ENCODE peak calls at places on chromosomes 3 and 15, in five cellular contexts. One of them, this sample, is unnamed.

GRCh38 chr15:88258021-88258641 is 1.6 kb upstream of the NTRK3 start:
- DNase-seq in HEK293T: peak; percentile 33
- DNase-seq in H1: peak; percentile 89
- DNase-seq in HepG2: peak; percentile 8
- DNase-seq in GM12878: no peak
- DNase-seq in this sample: no peak

GRCh38 chr3:196120291-196120951 is 38.5 kb upstream of the TFRC start:
- DNase-seq in HEK293T: no peak
- DNase-seq in H1: no peak
- DNase-seq in HepG2: no peak
- DNase-seq in GM12878: no peak
- DNase-seq in this sample: no peak

GRCh38 chr15:31024330-31024729 is 32.9 kb upstream of the MTMR10 start:
- DNase-seq in HEK293T: no peak
- DNase-seq in H1: no peak
- DNase-seq in HepG2: peak; percentile 79
- DNase-seq in GM12878: no peak
- DNase-seq in this sample: peak; percentile 52

GRCh38 chr3:54951405-54951804 is 23.5 kb upstream of the LRTM1 start:
- DNase-seq in HEK293T: peak; percentile 70
- DNase-seq in H1: peak; percentile 68
- DNase-seq in HepG2: peak; percentile 3
- DNase-seq in GM12878: no peak
- DNase-seq in this sample: no peak

GRCh38 chr3:59771760-59772159 is 721.9 kb upstream of the CFAP20DC start:
- DNase-seq in HEK293T: peak; percentile 9
- DNase-seq in H1: no peak
- DNase-seq in HepG2: peak; percentile 5
- DNase-seq in GM12878: no peak
- DNase-seq in this sample: no peak

GRCh38 chr3:16181361-16181760 is 6.9 kb downstream of the GALNT15 start:
- DNase-seq in HEK293T: no peak
- DNase-seq in H1: no peak
- DNase-seq in HepG2: no peak
- DNase-seq in GM12878: no peak
- DNase-seq in this sample: no peak

GRCh38 chr3:44284949-44285348 is 43.3 kb downstream of the TOPAZ1 start:
- DNase-seq in HEK293T: no peak
- DNase-seq in H1: no peak
- DNase-seq in HepG2: no peak
- DNase-seq in GM12878: no peak
- DNase-seq in this sample: no peak

GRCh38 chr3:115095236-115095635 is 51.9 kb downstream of the ZBTB20 start:
- DNase-seq in HEK293T: no peak
- DNase-seq in H1: no peak
- DNase-seq in HepG2: no peak
- DNase-seq in GM12878: no peak
- DNase-seq in this sample: no peak

GRCh38 chr3:193757457-193757856 is 164.4 kb downstream of the OPA1 start:
- DNase-seq in HEK293T: no peak
- DNase-seq in H1: no peak
- DNase-seq in HepG2: no peak
- DNase-seq in GM12878: no peak
- DNase-seq in this sample: no peak

DNA sequence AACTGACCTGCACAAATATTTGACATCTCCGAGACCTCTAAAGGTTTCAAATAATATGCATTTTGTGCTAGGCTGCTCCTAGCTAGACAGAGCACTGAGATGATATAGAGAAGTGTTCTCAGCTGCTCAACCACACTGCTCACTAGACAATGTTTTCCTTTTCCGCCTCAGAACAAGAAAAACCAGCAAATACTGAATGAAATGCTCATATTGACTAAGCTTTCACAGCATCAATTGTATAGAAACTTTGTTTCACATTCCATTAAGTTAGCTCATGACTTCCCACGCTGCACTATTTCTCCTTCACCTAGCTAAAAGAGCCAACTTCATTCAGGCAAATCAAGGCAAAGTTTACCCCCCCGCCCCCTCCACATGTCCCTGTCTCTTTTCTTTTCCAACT is 719 bp downstream of the ZNF385D start:
- DNase-seq in HEK293T: no peak
- DNase-seq in H1: no peak
- DNase-seq in HepG2: no peak
- DNase-seq in GM12878: no peak
- DNase-seq in this sample: no peak
- TF ChIP-seq SUZ12 in HEK293T: no peak
- TF ChIP-seq SUZ12 in H1: no peak
- TF ChIP-seq SUZ12 in HepG2: no peak
- TF ChIP-seq SUZ12 in GM12878: no peak
- TF ChIP-seq SUZ12 in this sample: no peak

GRCh38 chr3:105829229-105829628 is 39.6 kb downstream of the CBLB start:
- DNase-seq in HEK293T: no peak
- DNase-seq in H1: no peak
- DNase-seq in HepG2: no peak
- DNase-seq in GM12878: no peak
- DNase-seq in this sample: no peak

GRCh38 chr3:105828703-105829102 is 40.1 kb downstream of the CBLB start:
- DNase-seq in HEK293T: no peak
- DNase-seq in H1: no peak
- DNase-seq in HepG2: no peak
- DNase-seq in GM12878: no peak
- DNase-seq in this sample: no peak

GRCh38 chr3:105829879-105830622 is 38.8 kb downstream of the CBLB start:
- DNase-seq in HEK293T: no peak
- DNase-seq in H1: no peak
- DNase-seq in HepG2: no peak
- DNase-seq in GM12878: no peak
- DNase-seq in this sample: no peak

GRCh38 chr3:105832618-105833017 is 36.2 kb downstream of the CBLB start:
- DNase-seq in HEK293T: no peak
- DNase-seq in H1: no peak
- DNase-seq in HepG2: no peak
- DNase-seq in GM12878: no peak
- DNase-seq in this sample: no peak

GRCh38 chr3:105830836-105831235 is 38.0 kb downstream of the CBLB start:
- DNase-seq in HEK293T: no peak
- DNase-seq in H1: no peak
- DNase-seq in HepG2: no peak
- DNase-seq in GM12878: no peak
- DNase-seq in this sample: no peak
- TF ChIP-seq SUZ12 in HEK293T: no peak
- TF ChIP-seq SUZ12 in H1: no peak
- TF ChIP-seq SUZ12 in HepG2: no peak
- TF ChIP-seq SUZ12 in GM12878: no peak
- TF ChIP-seq SUZ12 in this sample: no peak

GRCh38 chr3:172709776-172710708 is 825 bp downstream of the NCEH1 start:
- DNase-seq in HEK293T: peak; percentile 39
- DNase-seq in H1: peak; percentile 51
- DNase-seq in HepG2: no peak
- DNase-seq in GM12878: no peak
- DNase-seq in this sample: peak; percentile 15

GRCh38 chr3:172710709-172711456 is at the start of gene NCEH1:
- DNase-seq in HEK293T: peak; percentile 90
- DNase-seq in H1: peak; percentile 85
- DNase-seq in HepG2: peak; percentile 95
- DNase-seq in GM12878: peak; percentile 86
- DNase-seq in this sample: peak; percentile 87

GRCh38 chr3:172708905-172709775 is 1.7 kb downstream of the NCEH1 start:
- DNase-seq in HEK293T: no peak
- DNase-seq in H1: no peak
- DNase-seq in HepG2: no peak
- DNase-seq in GM12878: no peak
- DNase-seq in this sample: no peak

GRCh38 chr3:172705166-172705565 is 5.7 kb downstream of the NCEH1 start:
- DNase-seq in HEK293T: no peak
- DNase-seq in H1: no peak
- DNase-seq in HepG2: no peak
- DNase-seq in GM12878: no peak
- DNase-seq in this sample: no peak

GRCh38 chr3:172707967-172708366 is 2.9 kb downstream of the NCEH1 start:
- DNase-seq in HEK293T: no peak
- DNase-seq in H1: no peak
- DNase-seq in HepG2: no peak
- DNase-seq in GM12878: no peak
- DNase-seq in this sample: no peak
- TF ChIP-seq SUZ12 in HEK293T: no peak
- TF ChIP-seq SUZ12 in H1: no peak
- TF ChIP-seq SUZ12 in HepG2: no peak
- TF ChIP-seq SUZ12 in GM12878: no peak
- TF ChIP-seq SUZ12 in this sample: no peak

DNA sequence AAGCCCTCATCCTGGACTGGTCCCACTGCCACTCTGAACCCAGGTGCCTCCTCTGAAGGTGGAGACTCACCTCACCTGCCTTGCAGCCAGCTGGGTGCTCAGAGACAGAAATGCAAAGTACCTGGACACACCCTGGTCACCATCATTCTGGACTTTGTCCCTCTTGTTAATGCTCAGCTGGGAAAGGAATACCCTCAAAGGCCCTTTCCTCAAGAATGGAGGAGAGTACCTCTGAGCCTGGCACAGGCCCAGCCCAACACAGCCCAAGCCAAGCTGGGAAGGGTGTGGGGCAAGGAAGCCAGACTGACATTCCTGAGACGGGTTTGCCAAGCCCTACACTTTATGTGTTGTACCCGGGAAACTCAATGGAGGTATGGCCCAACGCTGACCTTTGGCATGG is 983 bp upstream of the ALAS1 start:
- DNase-seq in HEK293T: no peak
- DNase-seq in H1: no peak
- DNase-seq in HepG2: no peak
- DNase-seq in GM12878: no peak
- DNase-seq in this sample: no peak
- TF ChIP-seq SUZ12 in HEK293T: no peak
- TF ChIP-seq SUZ12 in H1: no peak
- TF ChIP-seq SUZ12 in HepG2: no peak
- TF ChIP-seq SUZ12 in GM12878: no peak
- TF ChIP-seq SUZ12 in this sample: no peak

GRCh38 chr3:116148881-116149530 is 296.3 kb downstream of the LSAMP start:
- DNase-seq in HEK293T: no peak
- DNase-seq in H1: no peak
- DNase-seq in HepG2: peak; percentile 1
- DNase-seq in GM12878: no peak
- DNase-seq in this sample: no peak

GRCh38 chr3:116153174-116153573 is 292.1 kb downstream of the LSAMP start:
- DNase-seq in HEK293T: no peak
- DNase-seq in H1: no peak
- DNase-seq in HepG2: no peak
- DNase-seq in GM12878: no peak
- DNase-seq in this sample: no peak

GRCh38 chr3:116150655-116151054 is 294.6 kb downstream of the LSAMP start:
- DNase-seq in HEK293T: no peak
- DNase-seq in H1: no peak
- DNase-seq in HepG2: no peak
- DNase-seq in GM12878: no peak
- DNase-seq in this sample: no peak

GRCh38 chr3:116155830-116156229 is 289.5 kb downstream of the LSAMP start:
- DNase-seq in HEK293T: no peak
- DNase-seq in H1: no peak
- DNase-seq in HepG2: no peak
- DNase-seq in GM12878: no peak
- DNase-seq in this sample: no peak

DNA sequence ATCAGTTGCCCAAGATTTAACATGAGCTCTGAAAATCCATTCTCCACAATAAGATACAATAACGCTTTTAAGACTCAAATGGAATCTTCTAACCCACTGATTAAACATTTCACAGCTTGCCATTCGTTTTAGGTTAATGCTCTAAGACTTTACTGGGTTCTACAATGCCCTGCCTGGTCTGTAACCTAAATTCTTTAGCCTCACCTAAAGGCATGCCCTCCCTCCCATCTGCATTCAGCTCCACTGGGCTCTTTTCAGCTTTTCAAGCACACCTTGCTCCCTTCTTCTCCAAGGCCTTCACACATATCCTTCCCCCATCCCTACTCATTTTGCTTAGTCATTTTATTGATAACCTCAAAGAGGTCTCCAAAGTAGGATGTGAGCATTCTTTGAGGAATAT is 290.9 kb downstream of the LSAMP start:
- DNase-seq in HEK293T: no peak
- DNase-seq in H1: no peak
- DNase-seq in HepG2: no peak
- DNase-seq in GM12878: no peak
- DNase-seq in this sample: no peak
- TF ChIP-seq SUZ12 in HEK293T: no peak
- TF ChIP-seq SUZ12 in H1: no peak
- TF ChIP-seq SUZ12 in HepG2: no peak
- TF ChIP-seq SUZ12 in GM12878: no peak
- TF ChIP-seq SUZ12 in this sample: no peak

GRCh38 chr15:80095511-80095910 is 36.0 kb downstream of the ZFAND6 start:
- DNase-seq in HEK293T: no peak
- DNase-seq in H1: no peak
- DNase-seq in HepG2: no peak
- DNase-seq in GM12878: no peak
- DNase-seq in this sample: no peak

GRCh38 chr15:80095959-80096358 is 36.5 kb downstream of the ZFAND6 start:
- DNase-seq in HEK293T: no peak
- DNase-seq in H1: no peak
- DNase-seq in HepG2: no peak
- DNase-seq in GM12878: no peak
- DNase-seq in this sample: no peak

GRCh38 chr15:80090041-80090440 is 30.6 kb downstream of the ZFAND6 start:
- DNase-seq in HEK293T: no peak
- DNase-seq in H1: no peak
- DNase-seq in HepG2: no peak
- DNase-seq in GM12878: no peak
- DNase-seq in this sample: no peak

GRCh38 chr15:80090879-80091503 is 31.5 kb downstream of the ZFAND6 start:
- DNase-seq in HEK293T: no peak
- DNase-seq in H1: no peak
- DNase-seq in HepG2: no peak
- DNase-seq in GM12878: no peak
- DNase-seq in this sample: no peak

DNA sequence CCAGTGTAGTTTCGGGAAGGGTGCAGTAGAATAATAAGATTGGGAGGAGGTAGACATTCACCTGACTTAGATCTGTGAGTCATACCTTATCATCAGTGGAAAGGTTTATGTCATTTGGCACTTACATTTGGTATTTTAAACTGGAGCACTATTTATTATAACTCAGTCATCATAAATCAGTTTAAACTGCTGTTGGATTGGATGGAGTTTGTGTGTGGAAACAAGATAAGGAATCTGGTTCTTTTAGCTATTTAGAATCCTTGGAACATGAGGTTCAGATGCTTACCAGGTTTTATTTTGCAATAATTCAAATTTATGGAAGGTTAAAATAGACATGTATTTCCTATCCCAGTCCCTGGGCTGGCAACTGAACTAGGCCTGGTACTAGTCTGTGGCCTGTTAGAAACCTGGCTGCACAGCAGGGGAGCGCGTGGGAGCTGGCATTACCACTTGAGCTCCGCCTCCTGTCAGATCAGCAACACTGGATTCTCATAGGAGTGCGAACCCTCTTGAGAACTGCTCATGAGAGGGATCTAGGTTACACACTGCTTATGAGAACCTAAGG is 34.5 kb downstream of the ZFAND6 start:
- DNase-seq in HEK293T: peak; percentile 38
- DNase-seq in H1: no peak
- DNase-seq in HepG2: no peak
- DNase-seq in GM12878: no peak
- DNase-seq in this sample: no peak
- TF ChIP-seq SUZ12 in HEK293T: no peak
- TF ChIP-seq SUZ12 in H1: no peak
- TF ChIP-seq SUZ12 in HepG2: no peak
- TF ChIP-seq SUZ12 in GM12878: no peak
- TF ChIP-seq SUZ12 in this sample: no peak